ENCODE peak calls at places on chromosomes 13 and 19, in eight cellular contexts. C is fibroblast of mammary gland, S is NB4, I is MG63, Q is AG09309, D is neural progenitor cell, B is Peyer's patch, A is left ventricle myocardium inferior. G is an unnamed sample.

GRCh38 chr13:35014606-35015005 is 72.5 kb downstream of the NBEA start:
- DNase-seq in C (no peak), S (no peak), I (no peak), Q (no peak), D (peak; percentile 13), B (no peak), A (no peak), G (no peak)

GRCh38 chr13:109785141-109785891 is 1.1 kb downstream of the IRS2 start:
- DNase-seq in C (peak; percentile 54), S (peak; percentile 79), I (peak; percentile 54), Q (no peak), D (peak; percentile 66), B (peak; percentile 73), A (peak; percentile 55), G (peak; percentile 92)

GRCh38 chr19:35988824-35989223 is 6.2 kb upstream of the SDHAF1 start:
- DNase-seq in C (no peak), S (no peak), I (no peak), Q (no peak), D (no peak), B (no peak), A (no peak), G (no peak)

GRCh38 chr13:48069573-48069972 is 25.3 kb downstream of the MED4 start:
- DNase-seq in C (peak; percentile 7), S (no peak), I (no peak), Q (no peak), D (no peak), B (no peak), A (no peak), G (no peak)

GRCh38 chr13:113843063-113843654 is 20.7 kb downstream of the GAS6 start:
- DNase-seq in C (no peak), S (no peak), I (no peak), Q (no peak), D (no peak), B (peak; percentile 40), A (peak; percentile 49), G (no peak)

GRCh38 chr13:72643339-72643989 is 84.0 kb downstream of the MZT1 start:
- DNase-seq in C (peak; percentile 55), S (peak; percentile 59), I (peak; percentile 17), Q (peak; percentile 3), D (peak; percentile 35), B (peak; percentile 51), A (peak; percentile 20), G (no peak)

GRCh38 chr19:11088508-11089253 is 582 bp upstream of the LDLR start:
- DNase-seq in C (peak; percentile 73), S (no peak), I (no peak), Q (no peak), D (no peak), B (no peak), A (no peak), G (no peak)

GRCh38 chr13:98994896-98995295 is 17.0 kb upstream of the DOCK9 start:
- DNase-seq in C (no peak), S (no peak), I (no peak), Q (no peak), D (no peak), B (no peak), A (no peak), G (no peak)

DNA sequence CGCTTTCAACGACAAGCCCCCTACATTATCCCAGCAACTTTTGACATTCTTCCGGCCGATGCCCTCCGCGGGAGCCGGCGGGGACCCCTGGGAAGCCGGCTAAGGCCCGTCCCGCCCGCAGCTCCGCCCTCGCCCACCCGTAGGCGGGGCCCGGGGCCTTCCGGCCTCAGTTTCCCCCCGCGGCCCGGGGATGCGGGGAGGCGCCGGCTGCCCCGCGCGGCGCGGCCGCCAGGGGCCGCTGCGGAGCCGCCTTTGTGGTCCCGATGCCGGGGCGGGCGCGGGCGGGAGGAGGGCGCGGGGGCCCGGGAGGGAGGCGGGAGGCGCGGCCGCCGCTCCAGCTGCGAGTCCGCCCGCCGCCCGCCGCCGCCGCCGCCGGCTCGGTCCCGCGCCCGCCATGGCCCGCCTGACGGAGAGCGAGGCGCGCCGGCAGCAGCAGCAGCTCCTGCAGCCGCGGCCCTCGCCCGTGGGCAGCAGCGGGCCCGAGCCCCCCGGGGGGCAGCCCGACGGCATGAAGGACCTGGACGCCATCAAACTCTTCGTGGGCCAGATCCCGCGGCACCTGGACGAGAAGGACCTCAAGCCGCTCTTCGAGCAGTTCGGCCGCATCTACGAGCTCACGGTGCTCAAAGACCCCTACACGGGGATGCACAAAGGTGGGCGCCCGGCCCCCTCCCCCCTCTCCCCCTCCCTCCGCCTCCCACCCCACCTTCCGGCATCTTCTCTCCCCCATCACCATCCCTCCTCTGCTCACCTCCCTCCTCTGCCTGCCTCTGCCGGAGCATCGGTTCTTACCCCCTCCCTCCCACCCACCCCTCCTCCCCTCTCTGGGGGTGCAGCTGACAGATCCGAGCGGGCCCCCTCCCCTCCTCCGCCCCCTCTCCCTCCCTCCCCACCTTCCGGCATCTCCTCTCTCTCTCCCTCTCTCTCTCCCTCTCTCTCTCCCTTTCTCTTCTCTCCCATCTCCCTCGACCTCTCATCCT is at the start of gene CELF5:
- DNase-seq in C (no peak), S (peak; percentile 33), I (peak; percentile 41), Q (no peak), D (peak; percentile 91), B (no peak), A (peak; percentile 38), G (no peak)
- H3K4me3 ChIP-seq in C (no peak within 1 kb of the TSS), S (no peak within 1 kb of the TSS), I (no peak within 1 kb of the TSS), Q (no peak within 1 kb of the TSS), D (peak within 1 kb of the TSS; percentile 85), B (peak within 1 kb of the TSS; percentile 44), A (peak within 1 kb of the TSS; percentile 47), G (peak within 1 kb of the TSS; percentile 35)

GRCh38 chr19:49200238-49200862 is 42.8 kb downstream of the TRPM4 start:
- DNase-seq in C (peak; percentile 16), S (no peak), I (no peak), Q (no peak), D (no peak), B (peak; percentile 52), A (no peak), G (no peak)

GRCh38 chr19:49193822-49194394 is 36.3 kb downstream of the TRPM4 start:
- DNase-seq in C (no peak), S (no peak), I (no peak), Q (no peak), D (no peak), B (no peak), A (no peak), G (no peak)

GRCh38 chr19:49194408-49194807 is 36.8 kb downstream of the TRPM4 start:
- DNase-seq in C (no peak), S (no peak), I (no peak), Q (no peak), D (no peak), B (no peak), A (no peak), G (no peak)

GRCh38 chr19:49201042-49201441 is 43.5 kb downstream of the TRPM4 start:
- DNase-seq in C (no peak), S (no peak), I (no peak), Q (no peak), D (no peak), B (no peak), A (no peak), G (no peak)

DNA sequence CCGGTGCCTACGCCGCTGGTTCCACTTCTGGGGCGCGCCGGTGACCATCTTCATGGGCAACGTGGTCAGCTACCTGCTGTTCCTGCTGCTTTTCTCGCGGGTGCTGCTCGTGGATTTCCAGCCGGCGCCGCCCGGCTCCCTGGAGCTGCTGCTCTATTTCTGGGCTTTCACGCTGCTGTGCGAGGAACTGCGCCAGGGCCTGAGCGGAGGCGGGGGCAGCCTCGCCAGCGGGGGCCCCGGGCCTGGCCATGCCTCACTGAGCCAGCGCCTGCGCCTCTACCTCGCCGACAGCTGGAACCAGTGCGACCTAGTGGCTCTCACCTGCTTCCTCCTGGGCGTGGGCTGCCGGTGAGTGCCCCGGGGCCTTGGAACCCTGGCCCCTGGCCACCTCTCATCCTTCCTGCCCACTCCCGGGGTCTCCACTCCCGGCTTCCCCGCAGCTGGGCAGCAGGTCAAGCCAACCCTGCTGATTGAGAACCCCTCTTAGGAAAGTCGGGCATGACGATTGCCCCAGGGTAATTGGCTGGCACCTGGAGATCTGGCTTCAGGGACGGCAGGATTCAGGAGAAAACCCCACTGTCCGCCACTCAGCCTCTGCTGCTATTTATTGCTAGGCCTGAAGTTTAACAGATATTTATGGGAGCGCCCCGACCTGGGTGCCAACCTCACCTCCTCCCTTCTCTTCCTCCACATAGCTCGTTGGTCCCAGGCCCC is 39.1 kb downstream of the TRPM4 start:
- DNase-seq in C (no peak), S (no peak), I (no peak), Q (no peak), D (no peak), B (no peak), A (peak; percentile 59), G (no peak)
- H3K4me3 ChIP-seq in C (no peak overlapping the region), S (no peak overlapping the region), I (no peak overlapping the region), Q (no peak overlapping the region), D (no peak overlapping the region), B (no peak overlapping the region), A (peak overlapping the region; percentile 24), G (peak overlapping the region; percentile 33)

GRCh38 chr19:13243971-13244370 is 93.8 kb downstream of the IER2 start:
- DNase-seq in C (no peak), S (no peak), I (peak; percentile 41), Q (no peak), D (no peak), B (no peak), A (no peak), G (no peak)

GRCh38 chr19:13238891-13239534 is 88.8 kb downstream of the IER2 start:
- DNase-seq in C (no peak), S (no peak), I (no peak), Q (no peak), D (no peak), B (no peak), A (no peak), G (no peak)

GRCh38 chr19:13244920-13245319 is 94.7 kb downstream of the IER2 start:
- DNase-seq in C (no peak), S (no peak), I (no peak), Q (no peak), D (no peak), B (no peak), A (no peak), G (no peak)

GRCh38 chr19:13241321-13242104 is 91.3 kb downstream of the IER2 start:
- DNase-seq in C (peak; percentile 12), S (peak; percentile 43), I (peak; percentile 34), Q (no peak), D (no peak), B (no peak), A (no peak), G (no peak)

DNA sequence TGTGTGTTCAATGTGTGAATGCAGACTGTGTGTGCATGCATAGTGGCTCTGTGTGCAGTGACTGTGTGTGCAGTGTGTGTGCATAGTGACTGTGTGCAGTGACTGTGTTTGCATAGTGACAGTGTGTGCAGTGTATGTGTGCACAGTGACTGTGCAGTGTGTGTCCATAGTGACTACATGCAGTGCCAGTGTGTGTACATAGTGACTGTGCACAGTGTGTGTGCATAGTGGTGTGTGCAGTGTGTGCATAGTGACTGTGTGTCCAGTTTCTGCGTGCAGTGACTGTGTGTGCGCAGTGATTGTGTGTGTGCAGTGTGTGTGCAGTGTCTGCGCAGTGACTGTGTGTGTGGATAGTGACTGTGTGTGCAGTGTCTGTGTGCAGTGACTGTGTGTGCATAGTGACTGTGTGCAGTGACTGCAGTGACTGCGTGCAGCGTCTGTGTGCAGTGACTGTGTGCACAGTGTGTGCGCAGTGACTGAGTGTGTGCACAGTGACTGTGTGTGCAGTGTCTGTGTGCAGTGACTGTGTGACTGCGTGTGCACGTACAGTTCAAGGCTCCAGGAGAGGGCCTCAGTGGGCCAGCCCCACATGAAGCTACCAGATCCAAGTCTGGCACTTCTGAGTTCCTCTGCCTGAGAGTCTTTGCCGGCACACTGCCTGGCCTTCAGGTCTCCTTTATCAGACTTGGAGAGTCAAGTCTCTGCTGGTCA is 90.3 kb downstream of the IER2 start:
- DNase-seq in C (no peak), S (no peak), I (no peak), Q (no peak), D (no peak), B (no peak), A (no peak), G (no peak)
- H3K4me3 ChIP-seq in C (no peak overlapping the region), S (no peak overlapping the region), I (no peak overlapping the region), Q (no peak overlapping the region), D (no peak overlapping the region), B (no peak overlapping the region), A (no peak overlapping the region), G (no peak overlapping the region)

DNA sequence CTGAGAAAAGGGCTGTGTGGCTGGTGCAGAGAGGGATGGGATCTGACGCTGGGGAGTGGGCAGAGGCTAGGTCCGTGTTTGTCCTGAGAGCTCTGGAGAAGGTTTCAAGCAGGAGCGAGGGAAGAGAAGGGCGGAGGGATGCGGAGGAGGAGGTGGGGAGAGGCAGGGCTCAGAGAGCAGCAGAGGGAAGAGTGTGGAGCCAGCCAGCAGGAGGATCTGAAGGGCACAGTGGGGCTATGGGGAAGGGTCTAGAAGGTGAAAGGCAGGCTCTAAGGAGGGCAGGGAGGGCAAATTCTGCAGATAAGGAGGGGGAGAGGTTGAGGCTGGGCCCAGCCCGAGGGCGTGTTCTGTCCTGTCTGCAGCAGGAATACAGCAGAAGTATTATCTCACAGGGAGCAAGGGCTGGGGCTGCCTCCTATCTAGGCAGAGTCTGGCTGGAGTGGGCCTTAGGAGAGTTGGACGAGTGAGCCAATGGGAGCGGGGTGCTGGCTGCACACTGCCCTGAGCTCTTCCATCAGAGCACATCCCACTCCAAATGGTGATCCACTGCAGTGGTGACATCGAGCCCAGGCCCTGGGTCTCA is 6.1 kb downstream of the AP2A1 start:
- DNase-seq in C (no peak), S (no peak), I (no peak), Q (no peak), D (no peak), B (no peak), A (no peak), G (no peak)
- H3K4me3 ChIP-seq in C (no peak overlapping the region), S (no peak overlapping the region), I (no peak overlapping the region), Q (no peak overlapping the region), D (no peak overlapping the region), B (no peak overlapping the region), A (no peak overlapping the region), G (no peak overlapping the region)